ENCODE peak calls at places on chromosomes 1 and 21, in eight cellular contexts. G, W, K, Q, S, B, A and L are unnamed samples.

GRCh38 chr1:244306544-244306943 is 145.2 kb downstream of the ADSS2 start:
- DNase-seq in S (no peak), A (no peak), B (no peak), K (no peak), W (no peak), Q (no peak), G (no peak), L (no peak)

GRCh38 chr21:28216976-28217523 is 775.6 kb downstream of the LTN1 start:
- DNase-seq in G (no peak), K (no peak), Q (no peak), W (no peak), B (no peak), S (no peak), A (no peak), L (no peak)

GRCh38 chr1:78095618-78096416 is 50.1 kb downstream of the GIPC2 start:
- DNase-seq in K (no peak), A (no peak), S (no peak), W (no peak), B (no peak), Q (no peak), G (no peak), L (peak; percentile 86)

GRCh38 chr1:245501635-245502034 is 346.9 kb downstream of the KIF26B start:
- DNase-seq in S (no peak), K (no peak), B (no peak), W (no peak), Q (no peak), A (no peak), G (no peak), L (no peak)

GRCh38 chr1:206415913-206416312 is 54.4 kb upstream of the IKBKE start:
- DNase-seq in Q (no peak), B (no peak), K (no peak), W (no peak), S (no peak), G (no peak), A (no peak), L (no peak)

GRCh38 chr1:211613108-211613947 is 34.4 kb upstream of the SLC30A1 start:
- DNase-seq in W (no peak), B (peak; percentile 88), S (peak; percentile 55), Q (no peak), K (no peak), G (peak; percentile 7), A (no peak), L (no peak)

GRCh38 chr21:46551636-46552241 is 53.1 kb downstream of the S100B start:
- DNase-seq in Q (no peak), B (no peak), S (no peak), W (peak; percentile 44), A (no peak), G (peak; percentile 33), K (no peak), L (no peak)

GRCh38 chr21:28793043-28793442 is 199.6 kb downstream of the LTN1 start:
- DNase-seq in B (no peak), S (no peak), W (no peak), G (peak; percentile 58), K (no peak), A (no peak), Q (peak; percentile 11), L (no peak)

GRCh38 chr1:8646996-8647395 is 170.4 kb downstream of the RERE start:
- DNase-seq in G (no peak), A (no peak), S (no peak), Q (peak; percentile 23), B (no peak), K (no peak), W (no peak), L (no peak)

GRCh38 chr1:25031966-25032667 is 102.0 kb upstream of the RUNX3 start:
- DNase-seq in Q (no peak), S (no peak), A (peak; percentile 94), W (no peak), B (no peak), G (no peak), K (no peak), L (no peak)

GRCh38 chr1:147773215-147773715 is 12.9 kb upstream of the GJA5 start:
- DNase-seq in A (no peak), Q (no peak), S (no peak), G (peak; percentile 41), B (no peak), W (peak; percentile 55), K (no peak), L (no peak)

GRCh38 chr1:152997911-152998310 is 3.6 kb upstream of the SPRR3 start:
- DNase-seq in B (no peak), G (no peak), Q (no peak), K (no peak), S (no peak), W (no peak), A (no peak), L (no peak)

GRCh38 chr1:8789314-8790214 is 27.9 kb downstream of the RERE start:
- DNase-seq in K (no peak), G (peak; percentile 81), B (peak; percentile 83), Q (no peak), S (no peak), A (no peak), W (peak; percentile 47), L (no peak)

GRCh38 chr1:209692745-209693504 is 11.7 kb upstream of the HSD11B1 start:
- DNase-seq in G (peak; percentile 91), W (peak; percentile 82), K (peak; percentile 72), B (peak; percentile 75), Q (peak; percentile 61), S (peak; percentile 54), A (peak; percentile 34), L (peak; percentile 79)
- TF ChIP-seq POLR2AphosphoS5 in G (no peak), W (no peak), K (no peak), B (no peak), Q (no peak), S (no peak), A (no peak), L (no peak)

GRCh38 chr1:224620105-224620504 is 4.0 kb downstream of the CNIH3 start:
- DNase-seq in K (no peak), B (no peak), G (no peak), S (no peak), A (no peak), W (no peak), Q (no peak), L (no peak)

GRCh38 chr1:224619209-224619608 is 3.1 kb downstream of the CNIH3 start:
- DNase-seq in A (no peak), W (no peak), Q (no peak), B (no peak), G (no peak), S (no peak), K (no peak), L (no peak)

GRCh38 chr1:224615861-224616760 is at the start of gene CNIH3:
- DNase-seq in K (no peak), A (no peak), W (peak; percentile 89), Q (peak; percentile 68), B (no peak), S (no peak), G (peak; percentile 93), L (no peak)

GRCh38 chr1:224616761-224617409 is 768 bp downstream of the CNIH3 start:
- DNase-seq in S (no peak), A (no peak), Q (peak; percentile 34), B (no peak), W (peak; percentile 69), K (no peak), G (peak; percentile 49), L (no peak)

DNA sequence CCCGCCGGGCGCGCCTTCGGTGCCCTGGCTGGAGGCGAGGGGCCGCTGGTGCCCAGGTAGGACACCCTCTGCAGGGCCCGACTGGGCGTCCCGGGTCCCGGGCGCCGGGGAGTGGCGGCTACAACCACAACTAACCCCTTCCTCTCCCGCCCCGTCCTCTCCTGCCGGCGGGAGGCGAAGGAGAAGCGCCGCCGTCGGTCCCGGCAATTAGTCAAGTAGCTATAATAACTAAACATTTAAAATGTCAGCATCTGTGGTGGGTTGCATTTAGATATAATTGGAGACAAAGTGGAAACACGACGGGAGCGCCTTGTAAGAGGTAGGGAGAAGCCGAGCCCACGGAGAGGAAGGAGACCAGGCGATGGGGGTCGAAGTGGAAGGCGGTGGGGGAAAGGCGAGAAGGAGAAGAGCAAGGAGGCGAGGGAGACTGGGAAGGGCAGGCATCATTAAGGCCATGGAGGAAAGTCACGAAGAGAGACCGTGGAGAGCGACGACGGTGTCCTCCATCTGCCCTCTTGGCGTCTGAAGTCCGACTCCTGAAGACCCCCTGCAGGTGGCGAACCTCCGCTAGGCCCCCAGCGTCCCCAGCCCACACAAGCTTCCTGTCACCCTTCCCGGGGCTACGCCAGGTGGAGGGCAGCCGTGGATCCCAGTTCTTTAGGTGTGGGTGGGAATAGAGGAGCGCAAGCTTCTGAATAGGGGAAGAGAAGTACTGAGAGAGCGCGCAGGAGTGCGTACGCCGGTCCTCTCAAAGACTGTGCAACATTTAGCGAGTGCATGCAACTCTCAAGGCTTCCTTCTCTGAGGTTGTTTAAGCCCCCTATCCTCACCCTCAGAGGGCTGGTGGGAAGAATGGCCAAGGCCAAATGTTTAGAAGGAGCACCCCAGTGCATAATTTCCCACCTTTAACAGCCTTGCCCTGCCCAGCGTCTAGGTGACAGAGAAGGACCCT is 1.6 kb downstream of the CNIH3 start:
- DNase-seq in Q (peak; percentile 33), S (no peak), W (peak; percentile 57), K (no peak), A (no peak), G (peak; percentile 50), B (no peak), L (no peak)
- H2AFZ ChIP-seq in Q (no peak overlapping the region), S (no peak overlapping the region), W (peak overlapping the region; percentile 31), K (no peak overlapping the region), A (no peak overlapping the region), G (peak overlapping the region; percentile 96), B (no peak overlapping the region), L (no peak overlapping the region)

DNA sequence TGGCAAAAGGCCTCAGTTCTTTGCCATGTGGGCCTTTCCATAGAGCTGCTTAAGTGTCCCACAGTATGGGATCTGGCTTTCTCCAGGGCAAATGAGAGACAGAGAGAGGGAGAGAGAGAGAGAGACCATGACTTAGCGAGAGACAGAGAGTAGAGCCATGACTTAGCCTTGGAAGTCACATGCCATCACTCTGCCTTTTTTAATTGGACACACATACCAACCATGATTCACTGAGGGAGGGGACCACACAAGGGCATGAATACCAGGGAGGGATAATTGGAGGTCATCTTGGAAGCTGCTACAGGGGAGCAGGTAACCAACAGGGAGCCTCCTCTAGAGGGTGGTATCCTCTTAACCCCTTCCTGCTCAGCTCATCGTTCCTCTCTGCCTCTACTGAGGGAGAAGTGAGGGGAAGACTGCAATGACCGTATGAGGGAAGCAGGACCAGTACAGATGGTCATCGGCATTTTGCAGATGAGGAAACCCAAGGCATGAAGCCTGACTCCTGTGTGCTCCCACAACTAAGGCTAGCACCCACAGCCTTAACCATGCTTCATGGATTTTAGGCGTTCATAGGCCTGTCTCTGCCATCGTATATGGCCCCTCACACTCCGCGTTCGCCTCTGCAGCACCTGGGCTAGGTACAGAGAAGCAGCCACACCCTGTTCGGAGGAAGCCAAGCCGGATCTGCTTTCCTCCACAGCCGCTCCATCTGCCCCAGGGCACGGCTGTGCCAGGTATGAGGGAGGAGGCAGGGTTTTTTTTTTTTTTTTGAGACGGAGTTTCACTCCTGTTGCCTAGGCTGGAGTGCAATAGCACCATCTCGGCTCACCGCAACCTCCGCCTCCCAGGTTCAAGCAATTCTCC is 38.6 kb downstream of the MEF2D start:
- DNase-seq in B (no peak), G (peak; percentile 29), Q (no peak), W (no peak), K (no peak), S (no peak), A (no peak), L (no peak)
- TF ChIP-seq POLR2AphosphoS5 in B (no peak), G (no peak), Q (no peak), W (no peak), K (no peak), S (no peak), A (no peak), L (no peak)

DNA sequence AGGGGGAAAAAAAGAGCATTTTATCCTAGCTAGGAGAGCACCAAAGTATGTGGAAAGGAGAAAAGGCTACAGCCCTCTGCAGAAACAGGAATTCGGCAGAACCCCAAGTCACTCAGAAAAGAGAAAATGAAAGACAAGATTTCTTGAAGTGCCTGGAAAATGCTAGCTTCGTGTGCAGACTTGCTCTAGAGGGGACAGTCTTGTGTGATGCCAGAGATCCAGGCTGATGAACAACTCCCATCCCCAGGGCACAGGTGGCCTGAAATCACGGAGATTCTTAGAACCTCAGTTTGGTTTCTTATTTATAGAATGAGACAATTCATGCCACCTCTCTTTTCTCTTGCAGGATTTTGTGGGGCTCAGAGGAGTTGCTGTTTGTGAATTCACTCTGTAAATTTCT is 61.4 kb downstream of the RUNX1 start:
- DNase-seq in K (no peak), G (no peak), B (no peak), Q (no peak), S (no peak), W (no peak), A (no peak), L (no peak)
- H2AFZ ChIP-seq in K (peak overlapping the region; percentile 69), G (no peak overlapping the region), B (no peak overlapping the region), Q (no peak overlapping the region), S (no peak overlapping the region), W (no peak overlapping the region), A (no peak overlapping the region), L (no peak overlapping the region)